ENCODE peak calls at places on chromosomes 12 and 14, in eight cellular contexts. N is HepG2; D is NCI-H1417; Y is HTR-8/SVneo; E is germinal center; M is cardiac fibroblast; G is stimulated activated effector memory CD8-positive, alpha-beta T cell treated with anti-CD3 and anti-CD28 coated beads, Interleukin-12 subunit alpha, Interleukin-12 subunit beta, amount 100 ng/mL, for 72 hours; F is heart right ventricle. U is an unnamed sample.

GRCh38 chr14:58777541-58777979 is 139.8 kb downstream of the DACT1 start:
- DNase-seq in E (no peak), F (no peak), Y (no peak), M (no peak), N (no peak), D (no peak), G (no peak), U (no peak)

GRCh38 chr12:55019784-55020183 is at the start of gene NEUROD4:
- DNase-seq in G (peak), Y (peak), F (peak), D (peak), N (peak), M (peak), E (no peak), U (peak)

GRCh38 chr14:76904100-76904739 is 78.0 kb downstream of the LRRC74A start:
- DNase-seq in M (peak), Y (peak), F (peak), D (no peak), G (no peak), E (no peak), N (no peak), U (peak)

GRCh38 chr12:56315256-56315625 is 547 bp downstream of the CNPY2 start:
- DNase-seq in E (no peak), M (no peak), Y (no peak), G (no peak), N (no peak), D (no peak), F (peak), U (no peak)

GRCh38 chr12:49871263-49871561 is 28.3 kb upstream of the BCDIN3D start:
- DNase-seq in E (no peak), D (no peak), Y (no peak), F (no peak), M (no peak), G (no peak), N (no peak), U (no peak)

GRCh38 chr12:28568709-28569108 is 378.5 kb downstream of the CCDC91 start:
- DNase-seq in Y (no peak), G (no peak), D (no peak), N (no peak), M (no peak), E (no peak), F (no peak), U (no peak)

GRCh38 chr14:69997849-69998248 is 118.6 kb downstream of the SMOC1 start:
- DNase-seq in F (no peak), D (no peak), E (no peak), G (no peak), N (peak), M (peak), Y (peak), U (no peak)

GRCh38 chr12:23949212-23950010 is at the start of gene SOX5:
- DNase-seq in M (peak), D (peak), Y (no peak), G (no peak), N (peak), E (no peak), F (peak), U (no peak)

GRCh38 chr12:122851820-122852219 is 16.6 kb downstream of the HIP1R start:
- DNase-seq in E (no peak), N (no peak), D (no peak), F (no peak), Y (no peak), G (no peak), M (peak), U (no peak)

GRCh38 chr12:71661977-71662522 is 1.6 kb downstream of the ZFC3H1 start:
- DNase-seq in D (no peak), E (no peak), G (no peak), M (peak), Y (no peak), F (no peak), N (no peak), U (no peak)

GRCh38 chr12:68825569-68826217 is 17.7 kb downstream of the MDM2 start:
- DNase-seq in E (no peak), F (no peak), Y (no peak), G (peak), D (no peak), N (no peak), M (no peak), U (no peak)

GRCh38 chr14:61564623-61565091 is 130.7 kb upstream of the HIF1A start:
- DNase-seq in F (no peak), Y (peak), M (peak), G (no peak), N (peak), E (no peak), D (no peak), U (no peak)

GRCh38 chr14:29643415-29644206 is 284.0 kb downstream of the PRKD1 start:
- DNase-seq in D (no peak), F (no peak), M (peak), G (no peak), N (no peak), E (no peak), Y (no peak), U (no peak)

GRCh38 chr14:71698027-71698426 is 234.2 kb upstream of the RGS6 start:
- DNase-seq in E (no peak), N (no peak), D (no peak), G (no peak), Y (no peak), M (no peak), F (no peak), U (no peak)

GRCh38 chr12:124694846-124695497 is 127.6 kb upstream of the NCOR2 start:
- DNase-seq in D (peak), Y (no peak), N (no peak), G (no peak), E (no peak), M (peak), F (peak), U (no peak)

GRCh38 chr14:36988568-36988967 is 183.8 kb downstream of the SLC25A21 start:
- DNase-seq in E (no peak), D (no peak), N (no peak), Y (no peak), F (no peak), M (no peak), G (no peak), U (no peak)

GRCh38 chr12:116631619-116632018 is 72.4 kb downstream of the MAP1LC3B2 start:
- DNase-seq in E (no peak), Y (no peak), G (no peak), D (no peak), N (no peak), F (no peak), M (no peak), U (no peak)

GRCh38 chr14:20415723-20416622 is 2.7 kb upstream of the TEP1 start:
- DNase-seq in G (peak), F (peak), M (peak), D (peak), Y (peak), E (peak), N (peak), U (no peak)

GRCh38 chr14:21104448-21105060 is 3.7 kb downstream of the TMEM253 start:
- DNase-seq in D (peak), G (no peak), Y (peak), F (peak), M (peak), N (no peak), E (peak), U (peak)

GRCh38 chr14:102949062-102949800 is 26.8 kb downstream of the AMN start:
- DNase-seq in E (peak), G (no peak), Y (no peak), N (no peak), F (no peak), M (no peak), D (no peak), U (peak)

GRCh38 chr12:132275110-132275531 is 54.3 kb downstream of the GALNT9 start:
- DNase-seq in Y (peak), N (peak), D (peak), F (no peak), G (no peak), E (no peak), M (peak), U (no peak)

GRCh38 chr12:107359382-107359781 is 266.0 kb upstream of the CRY1 start:
- DNase-seq in E (no peak), F (no peak), Y (peak), M (no peak), N (no peak), D (no peak), G (no peak), U (no peak)

GRCh38 chr12:76311796-76312195 is 36.4 kb downstream of the BBS10 start:
- DNase-seq in M (peak), F (no peak), Y (no peak), D (no peak), N (no peak), G (no peak), E (no peak), U (no peak)

GRCh38 chr12:105267711-105268110 is 31.7 kb upstream of the APPL2 start:
- DNase-seq in D (no peak), G (no peak), F (no peak), E (no peak), M (no peak), Y (no peak), N (no peak), U (no peak)

GRCh38 chr12:17381211-17381610 is 708.8 kb downstream of the RERGL start:
- DNase-seq in G (no peak), F (no peak), M (no peak), E (no peak), Y (no peak), N (no peak), D (no peak), U (no peak)

GRCh38 chr12:4899361-4899760 is 10.3 kb upstream of the KCNA1 start:
- DNase-seq in E (no peak), N (no peak), F (no peak), M (no peak), G (no peak), Y (no peak), D (peak), U (no peak)

U was measured in gastrocnemius medialis.